ENCODE peak calls at places on chromosomes 1 and 21, in five cellular contexts. One of them, this sample, is unnamed. For H3K9me3, the result is how much of the 10 kb centered on the place peaks cover.

GRCh38 chr1:226644541-226645176 is 94.4 kb downstream of the ITPKB start:
- DNase-seq in mucosa of descending colon: no peak
- DNase-seq in upper lobe of left lung: no peak
- DNase-seq in H9: no peak
- DNase-seq in right lobe of liver: peak
- DNase-seq in this sample: no peak

GRCh38 chr1:6734579-6735397 is 33.2 kb upstream of the DNAJC11 start:
- DNase-seq in mucosa of descending colon: no peak
- DNase-seq in upper lobe of left lung: no peak
- DNase-seq in H9: no peak
- DNase-seq in right lobe of liver: no peak
- DNase-seq in this sample: no peak

GRCh38 chr1:232667094-232667780 is 37.3 kb upstream of the SIPA1L2 start:
- DNase-seq in mucosa of descending colon: no peak
- DNase-seq in upper lobe of left lung: no peak
- DNase-seq in H9: no peak
- DNase-seq in right lobe of liver: no peak
- DNase-seq in this sample: no peak

GRCh38 chr1:160567858-160568682 is 11.2 kb downstream of the CD84 start:
- DNase-seq in mucosa of descending colon: peak
- DNase-seq in upper lobe of left lung: no peak
- DNase-seq in H9: no peak
- DNase-seq in right lobe of liver: no peak
- DNase-seq in this sample: no peak

GRCh38 chr1:115356356-115356755 is 18.3 kb upstream of the NGF start:
- DNase-seq in mucosa of descending colon: no peak
- DNase-seq in upper lobe of left lung: no peak
- DNase-seq in H9: no peak
- DNase-seq in right lobe of liver: no peak
- DNase-seq in this sample: no peak

GRCh38 chr1:79188371-79188770 is 181.8 kb upstream of the ADGRL4 start:
- DNase-seq in mucosa of descending colon: no peak
- DNase-seq in upper lobe of left lung: no peak
- DNase-seq in H9: no peak
- DNase-seq in right lobe of liver: no peak
- DNase-seq in this sample: no peak

GRCh38 chr1:43446881-43447835 is 6.6 kb downstream of the HYI start:
- DNase-seq in mucosa of descending colon: no peak
- DNase-seq in upper lobe of left lung: peak
- DNase-seq in H9: peak
- DNase-seq in right lobe of liver: peak
- DNase-seq in this sample: no peak

GRCh38 chr1:147493349-147493748 is 48.0 kb upstream of the BCL9 start:
- DNase-seq in mucosa of descending colon: no peak
- DNase-seq in upper lobe of left lung: no peak
- DNase-seq in H9: no peak
- DNase-seq in right lobe of liver: no peak
- DNase-seq in this sample: no peak

GRCh38 chr1:231896806-231897205 is 270.2 kb downstream of the DISC1 start:
- DNase-seq in mucosa of descending colon: no peak
- DNase-seq in upper lobe of left lung: no peak
- DNase-seq in H9: no peak
- DNase-seq in right lobe of liver: no peak
- DNase-seq in this sample: no peak

GRCh38 chr1:161068306-161069200 is 1.1 kb downstream of the ARHGAP30 start:
- DNase-seq in mucosa of descending colon: peak
- DNase-seq in upper lobe of left lung: no peak
- DNase-seq in H9: peak
- DNase-seq in right lobe of liver: peak
- DNase-seq in this sample: no peak

GRCh38 chr1:205059660-205060059 is 16.6 kb downstream of the CNTN2 start:
- DNase-seq in mucosa of descending colon: no peak
- DNase-seq in upper lobe of left lung: no peak
- DNase-seq in H9: no peak
- DNase-seq in right lobe of liver: no peak
- DNase-seq in this sample: no peak

GRCh38 chr1:16162163-16162822 is 6.4 kb upstream of the EPHA2 start:
- DNase-seq in mucosa of descending colon: peak
- DNase-seq in upper lobe of left lung: peak
- DNase-seq in H9: peak
- DNase-seq in right lobe of liver: no peak
- DNase-seq in this sample: no peak

GRCh38 chr1:41533016-41533730 is 48.7 kb upstream of the EDN2 start:
- DNase-seq in mucosa of descending colon: no peak
- DNase-seq in upper lobe of left lung: no peak
- DNase-seq in H9: no peak
- DNase-seq in right lobe of liver: peak
- DNase-seq in this sample: no peak

GRCh38 chr1:230754831-230755230 is 7.6 kb downstream of the CAPN9 start:
- DNase-seq in mucosa of descending colon: peak
- DNase-seq in upper lobe of left lung: no peak
- DNase-seq in H9: no peak
- DNase-seq in right lobe of liver: peak
- DNase-seq in this sample: no peak

GRCh38 chr1:193115629-193116227 is 6.1 kb upstream of the CDC73 start:
- DNase-seq in mucosa of descending colon: no peak
- DNase-seq in upper lobe of left lung: no peak
- DNase-seq in H9: no peak
- DNase-seq in right lobe of liver: no peak
- DNase-seq in this sample: no peak

GRCh38 chr1:33836911-33837310 is 27.0 kb upstream of the HMGB4 start:
- DNase-seq in mucosa of descending colon: no peak
- DNase-seq in upper lobe of left lung: no peak
- DNase-seq in H9: no peak
- DNase-seq in right lobe of liver: no peak
- DNase-seq in this sample: no peak

GRCh38 chr1:5287178-5288155 is 633.1 kb downstream of the AJAP1 start:
- DNase-seq in mucosa of descending colon: no peak
- DNase-seq in upper lobe of left lung: no peak
- DNase-seq in H9: no peak
- DNase-seq in right lobe of liver: no peak
- DNase-seq in this sample: no peak

GRCh38 chr1:231626951-231627614 is 493 bp downstream of the DISC1 start:
- DNase-seq in mucosa of descending colon: peak
- DNase-seq in upper lobe of left lung: peak
- DNase-seq in H9: peak
- DNase-seq in right lobe of liver: peak
- DNase-seq in this sample: no peak

GRCh38 chr1:232992227-232992626 is 41.8 kb downstream of the NTPCR start:
- DNase-seq in mucosa of descending colon: no peak
- DNase-seq in upper lobe of left lung: no peak
- DNase-seq in H9: no peak
- DNase-seq in right lobe of liver: no peak
- DNase-seq in this sample: no peak

GRCh38 chr1:8814870-8815269 is 2.6 kb downstream of the RERE start:
- DNase-seq in mucosa of descending colon: peak
- DNase-seq in upper lobe of left lung: no peak
- DNase-seq in H9: no peak
- DNase-seq in right lobe of liver: no peak
- DNase-seq in this sample: no peak

GRCh38 chr1:100034465-100034864 is 64.7 kb downstream of the SLC35A3 start:
- DNase-seq in mucosa of descending colon: no peak
- DNase-seq in upper lobe of left lung: no peak
- DNase-seq in H9: no peak
- DNase-seq in right lobe of liver: no peak
- DNase-seq in this sample: no peak

GRCh38 chr21:46021978-46022544 is 40.5 kb downstream of the COL6A1 start:
- DNase-seq in mucosa of descending colon: no peak
- DNase-seq in upper lobe of left lung: peak
- DNase-seq in H9: no peak
- DNase-seq in right lobe of liver: no peak
- DNase-seq in this sample: peak

GRCh38 chr1:79323240-79324025 is 316.9 kb upstream of the ADGRL4 start:
- DNase-seq in mucosa of descending colon: no peak
- DNase-seq in upper lobe of left lung: no peak
- DNase-seq in H9: no peak
- DNase-seq in right lobe of liver: no peak
- DNase-seq in this sample: no peak

GRCh38 chr1:16061255-16061654 is 12.2 kb downstream of the FAM131C start:
- DNase-seq in mucosa of descending colon: no peak
- DNase-seq in upper lobe of left lung: no peak
- DNase-seq in H9: no peak
- DNase-seq in right lobe of liver: no peak
- DNase-seq in this sample: no peak

GRCh38 chr1:5660141-5660935 is 331.9 kb downstream of the NPHP4 start:
- DNase-seq in mucosa of descending colon: peak
- DNase-seq in upper lobe of left lung: no peak
- DNase-seq in H9: no peak
- DNase-seq in right lobe of liver: no peak
- DNase-seq in this sample: no peak

GRCh38 chr1:26387447-26387846 is 14.9 kb upstream of the ZNF683 start:
- DNase-seq in mucosa of descending colon: no peak
- DNase-seq in upper lobe of left lung: no peak
- DNase-seq in H9: no peak
- DNase-seq in right lobe of liver: no peak
- DNase-seq in this sample: no peak

GRCh38 chr1:33181038-33181861 is 593 bp downstream of the TRIM62 start:
- DNase-seq in mucosa of descending colon: peak
- DNase-seq in upper lobe of left lung: peak
- DNase-seq in H9: peak
- DNase-seq in right lobe of liver: peak
- DNase-seq in this sample: peak

GRCh38 chr1:155193275-155193990 is 14.3 kb downstream of the THBS3 start:
- DNase-seq in mucosa of descending colon: peak
- DNase-seq in upper lobe of left lung: peak
- DNase-seq in H9: peak
- DNase-seq in right lobe of liver: peak
- DNase-seq in this sample: no peak

GRCh38 chr1:164660415-164661174 is 101.6 kb downstream of the PBX1 start:
- DNase-seq in mucosa of descending colon: peak
- DNase-seq in upper lobe of left lung: no peak
- DNase-seq in H9: no peak
- DNase-seq in right lobe of liver: no peak
- DNase-seq in this sample: no peak

GRCh38 chr1:94926365-94926914 is 470 bp downstream of the CNN3 start:
- DNase-seq in mucosa of descending colon: peak
- DNase-seq in upper lobe of left lung: peak
- DNase-seq in H9: peak
- DNase-seq in right lobe of liver: peak
- DNase-seq in this sample: no peak
- TF ChIP-seq CTCF in mucosa of descending colon: no peak
- TF ChIP-seq CTCF in upper lobe of left lung: peak
- TF ChIP-seq CTCF in H9: peak
- TF ChIP-seq CTCF in right lobe of liver: peak
- TF ChIP-seq CTCF in this sample: peak

DNA sequence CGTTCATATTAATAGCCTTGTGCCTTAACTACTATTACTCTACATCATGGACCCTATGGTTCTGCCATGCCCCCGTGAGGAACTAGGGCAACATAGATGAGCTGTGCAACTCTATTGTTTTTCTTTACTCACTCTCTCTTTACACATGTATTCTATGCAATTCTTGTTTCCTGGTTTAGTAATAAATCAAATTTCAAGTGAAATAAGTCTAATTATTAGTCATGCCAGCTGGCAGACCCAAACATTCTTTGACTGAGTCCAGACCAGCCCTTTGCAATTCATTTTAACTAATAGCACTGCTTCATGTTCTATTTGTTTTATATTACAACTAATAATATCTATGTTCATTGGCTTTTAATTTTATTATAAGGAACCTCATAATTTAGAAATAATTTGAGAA is 789.3 kb upstream of the ADAMTS5 start:
- DNase-seq in mucosa of descending colon: no peak
- DNase-seq in upper lobe of left lung: no peak
- DNase-seq in H9: no peak
- DNase-seq in right lobe of liver: no peak
- DNase-seq in this sample: no peak
- H3K9me3 ChIP-seq in mucosa of descending colon: under half
- H3K9me3 ChIP-seq in upper lobe of left lung: under half
- H3K9me3 ChIP-seq in H9: under half
- H3K9me3 ChIP-seq in right lobe of liver: under half
- H3K9me3 ChIP-seq in this sample: under half

GRCh38 chr1:46619656-46620055 is 3.0 kb upstream of the MOB3C start:
- DNase-seq in mucosa of descending colon: no peak
- DNase-seq in upper lobe of left lung: no peak
- DNase-seq in H9: no peak
- DNase-seq in right lobe of liver: no peak
- DNase-seq in this sample: no peak
- TF ChIP-seq CTCF in mucosa of descending colon: no peak
- TF ChIP-seq CTCF in upper lobe of left lung: no peak
- TF ChIP-seq CTCF in H9: no peak
- TF ChIP-seq CTCF in right lobe of liver: no peak
- TF ChIP-seq CTCF in this sample: no peak

GRCh38 chr1:2910211-2910610 is 108.7 kb upstream of the TTC34 start:
- DNase-seq in mucosa of descending colon: no peak
- DNase-seq in upper lobe of left lung: peak
- DNase-seq in H9: no peak
- DNase-seq in right lobe of liver: no peak
- DNase-seq in this sample: no peak
- H3K9me3 ChIP-seq in mucosa of descending colon: under half
- H3K9me3 ChIP-seq in upper lobe of left lung: under half
- H3K9me3 ChIP-seq in H9: half or more
- H3K9me3 ChIP-seq in right lobe of liver: under half
- H3K9me3 ChIP-seq in this sample: under half

DNA sequence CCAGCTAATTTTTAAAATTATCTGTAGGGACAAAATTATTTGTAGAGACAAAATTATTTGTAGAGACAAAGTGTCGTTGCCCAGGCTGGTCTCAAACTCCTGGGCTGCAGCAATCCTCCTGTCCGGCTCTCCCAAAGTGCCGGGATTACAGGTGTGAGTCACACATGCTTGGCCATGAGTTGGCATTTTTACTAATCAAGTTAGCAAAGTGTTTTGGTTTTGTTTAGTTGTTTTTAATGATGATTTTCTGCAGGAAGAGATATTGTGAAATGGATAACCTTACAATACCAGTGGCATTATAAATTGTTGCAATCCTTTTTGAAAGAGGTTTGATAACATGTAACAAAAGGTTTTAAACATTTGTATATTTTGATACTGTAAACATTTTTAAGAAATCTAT is 65.3 kb upstream of the MAGI3 start:
- DNase-seq in mucosa of descending colon: no peak
- DNase-seq in upper lobe of left lung: no peak
- DNase-seq in H9: no peak
- DNase-seq in right lobe of liver: no peak
- DNase-seq in this sample: no peak
- TF ChIP-seq CTCF in mucosa of descending colon: no peak
- TF ChIP-seq CTCF in upper lobe of left lung: no peak
- TF ChIP-seq CTCF in H9: no peak
- TF ChIP-seq CTCF in right lobe of liver: no peak
- TF ChIP-seq CTCF in this sample: no peak

GRCh38 chr21:33327792-33328433 is 3.1 kb downstream of the IFNAR1 start:
- DNase-seq in mucosa of descending colon: no peak
- DNase-seq in upper lobe of left lung: peak
- DNase-seq in H9: no peak
- DNase-seq in right lobe of liver: no peak
- DNase-seq in this sample: no peak

GRCh38 chr21:33334191-33334590 is 9.4 kb downstream of the IFNAR1 start:
- DNase-seq in mucosa of descending colon: no peak
- DNase-seq in upper lobe of left lung: no peak
- DNase-seq in H9: no peak
- DNase-seq in right lobe of liver: no peak
- DNase-seq in this sample: no peak

GRCh38 chr21:33330726-33331125 is 6.0 kb downstream of the IFNAR1 start:
- DNase-seq in mucosa of descending colon: no peak
- DNase-seq in upper lobe of left lung: no peak
- DNase-seq in H9: no peak
- DNase-seq in right lobe of liver: no peak
- DNase-seq in this sample: no peak

GRCh38 chr21:33334824-33335223 is 10.1 kb downstream of the IFNAR1 start:
- DNase-seq in mucosa of descending colon: no peak
- DNase-seq in upper lobe of left lung: no peak
- DNase-seq in H9: no peak
- DNase-seq in right lobe of liver: no peak
- DNase-seq in this sample: no peak

GRCh38 chr21:33332143-33332542 is 7.4 kb downstream of the IFNAR1 start:
- DNase-seq in mucosa of descending colon: no peak
- DNase-seq in upper lobe of left lung: no peak
- DNase-seq in H9: no peak
- DNase-seq in right lobe of liver: no peak
- DNase-seq in this sample: no peak
- H3K9me3 ChIP-seq in mucosa of descending colon: under half
- H3K9me3 ChIP-seq in upper lobe of left lung: under half
- H3K9me3 ChIP-seq in H9: under half
- H3K9me3 ChIP-seq in right lobe of liver: under half
- H3K9me3 ChIP-seq in this sample: under half